ENCODE peak calls at places on chromosomes 13 and 19, in eight cellular contexts. Q, S, O, D, H, X, R and E are unnamed samples.

GRCh38 chr19:54096642-54097106 is 3.9 kb downstream of the OSCAR start:
- DNase-seq in H (peak), X (no peak), O (no peak), D (no peak), S (peak), R (no peak), Q (peak), E (peak)

GRCh38 chr13:92951273-92951820 is 275.3 kb upstream of the GPC6 start:
- DNase-seq in H (no peak), S (no peak), O (no peak), X (no peak), D (no peak), Q (no peak), R (no peak), E (no peak)

GRCh38 chr13:30510811-30511371 is 45.2 kb upstream of the HMGB1 start:
- DNase-seq in R (no peak), O (no peak), D (no peak), Q (peak), X (no peak), H (peak), S (no peak), E (no peak)

GRCh38 chr19:50926144-50926543 is 14.9 kb upstream of the KLK4 start:
- DNase-seq in S (no peak), O (no peak), X (no peak), Q (no peak), H (no peak), R (no peak), D (no peak), E (no peak)

GRCh38 chr13:50320297-50320862 is 305.1 kb downstream of the KCNRG start:
- DNase-seq in Q (peak), X (peak), H (peak), R (no peak), S (no peak), O (no peak), D (no peak), E (no peak)

GRCh38 chr13:112905990-112906641 is 62.9 kb upstream of the MCF2L start:
- DNase-seq in D (no peak), O (no peak), X (peak), S (no peak), R (no peak), H (no peak), Q (no peak), E (no peak)

GRCh38 chr13:39952244-39953233 is 297.1 kb downstream of the COG6 start:
- DNase-seq in Q (peak), H (peak), R (no peak), O (no peak), S (no peak), X (no peak), D (no peak), E (no peak)

GRCh38 chr19:39542198-39542597 is 2.2 kb upstream of the EID2 start:
- DNase-seq in X (no peak), S (no peak), H (no peak), D (no peak), Q (no peak), R (no peak), O (no peak), E (no peak)

GRCh38 chr13:50420720-50421456 is 405.6 kb downstream of the KCNRG start:
- DNase-seq in R (no peak), O (no peak), D (no peak), Q (no peak), X (no peak), S (no peak), H (no peak), E (no peak)

GRCh38 chr19:35437152-35437951 is 10.7 kb upstream of the FFAR2 start:
- DNase-seq in O (no peak), S (no peak), X (no peak), R (no peak), H (no peak), Q (no peak), D (no peak), E (no peak)

DNA sequence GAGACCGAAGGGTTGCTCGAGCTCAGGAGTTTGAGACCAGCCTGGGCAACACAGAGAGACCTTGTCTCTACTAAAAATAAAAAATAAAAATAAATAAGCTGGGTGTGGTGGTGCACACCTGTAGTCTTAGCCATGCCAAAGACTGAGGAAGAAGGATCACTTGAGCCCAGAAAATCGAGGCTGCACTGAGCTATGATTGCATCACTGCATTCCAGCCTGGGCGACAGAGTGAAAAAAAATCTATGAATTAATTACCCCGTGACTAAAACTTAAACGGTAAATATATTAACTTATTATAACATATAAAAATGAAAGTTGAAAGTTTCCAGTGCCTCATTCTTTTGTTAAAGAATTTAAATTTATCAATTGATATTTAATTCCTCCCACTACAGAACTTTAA is 273.7 kb downstream of the KLF12 start:
- DNase-seq in Q (no peak), R (no peak), X (no peak), H (no peak), O (no peak), S (no peak), D (no peak), E (no peak)
- TF ChIP-seq CTCF in Q (no peak), R (no peak), X (no peak), H (no peak), O (no peak), S (no peak), D (no peak), E (no peak)

GRCh38 chr13:99972190-99972731 is 694 bp upstream of the ZIC5 start:
- DNase-seq in S (no peak), Q (no peak), D (no peak), H (no peak), R (peak), O (no peak), X (no peak), E (no peak)
- TF ChIP-seq CTCF in S (no peak), Q (no peak), D (no peak), H (no peak), R (no peak), O (no peak), X (no peak), E (no peak)

GRCh38 chr13:28059214-28059613 is 41.2 kb downstream of the FLT3 start:
- DNase-seq in H (peak), O (no peak), R (peak), D (peak), X (peak), Q (peak), S (no peak), E (peak)
- TF ChIP-seq CTCF in H (peak), O (peak), R (peak), D (peak), X (peak), Q (peak), S (peak), E (peak)

DNA sequence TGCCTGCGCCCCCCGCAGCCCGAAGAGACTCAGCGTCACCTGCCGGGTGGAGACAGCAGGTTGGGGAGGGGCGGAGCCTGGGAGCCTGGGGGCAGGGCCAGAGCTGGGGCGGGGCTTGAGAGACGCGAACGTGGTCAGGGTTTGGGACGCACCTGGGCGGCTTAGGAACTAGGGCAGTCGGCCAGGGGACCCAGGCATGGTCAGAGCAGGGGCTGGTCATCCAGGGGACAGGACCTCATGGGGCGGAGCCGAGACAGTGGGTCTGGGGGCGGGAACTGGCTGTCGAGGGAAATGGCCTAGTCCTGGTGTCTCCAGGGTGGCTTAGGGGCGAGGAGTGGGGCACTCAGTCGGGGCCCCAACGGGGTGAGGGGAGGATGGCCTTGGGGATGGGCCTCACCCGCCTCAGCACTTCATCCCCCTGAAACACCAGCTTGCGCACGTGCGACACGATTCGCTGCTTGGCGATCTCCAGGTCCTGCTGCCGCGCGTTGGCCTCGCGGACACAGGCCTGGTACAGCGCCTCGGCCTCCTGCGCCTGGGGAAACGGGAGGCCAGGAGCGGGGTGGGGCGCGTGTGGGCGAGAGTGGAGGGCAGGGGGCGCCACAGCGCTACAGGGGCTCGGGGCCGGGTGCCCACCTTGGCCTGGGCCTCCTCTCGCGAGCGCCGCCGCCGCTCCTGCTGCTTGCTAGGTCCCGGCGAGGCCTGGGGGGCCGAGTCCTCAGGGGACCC is 5.8 kb downstream of the GMIP start:
- DNase-seq in S (no peak), R (no peak), D (no peak), O (no peak), H (no peak), Q (no peak), X (no peak), E (no peak)
- TF ChIP-seq CTCF in S (no peak), R (no peak), D (no peak), O (no peak), H (no peak), Q (no peak), X (no peak), E (no peak)

DNA sequence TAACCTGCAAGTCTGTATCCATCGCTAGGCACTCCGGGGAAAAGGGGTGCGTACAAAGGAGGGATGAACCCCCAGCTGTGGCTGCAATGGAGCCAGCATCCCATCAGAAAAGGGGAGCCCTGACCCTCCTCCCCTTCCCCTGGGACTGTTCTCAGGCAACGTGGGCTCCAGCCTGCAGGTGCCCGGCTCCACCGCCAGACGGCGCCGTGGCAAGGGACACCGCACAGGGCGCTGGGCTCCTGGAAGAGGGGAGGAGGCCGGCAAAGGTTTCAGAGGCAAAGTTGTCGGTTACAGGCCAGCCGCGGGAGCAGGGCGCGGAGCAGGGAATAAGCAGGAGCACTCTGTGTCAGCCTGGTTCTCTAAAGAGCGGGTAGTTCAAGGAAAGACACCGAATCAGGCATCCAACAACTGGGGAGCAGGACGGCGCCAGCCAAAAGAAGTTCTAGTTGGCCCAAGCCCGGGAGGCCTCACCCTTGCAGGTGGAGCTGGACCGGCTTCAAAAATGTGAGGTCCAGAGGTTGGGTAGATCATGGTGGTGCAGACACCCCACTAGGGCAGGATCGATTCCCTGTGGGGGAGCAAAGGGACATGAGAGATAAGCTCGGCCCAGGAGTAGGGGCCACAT is 53.0 kb upstream of the ATP12A start:
- DNase-seq in H (no peak), R (peak), X (peak), D (peak), S (no peak), Q (peak), O (no peak), E (no peak)
- TF ChIP-seq CTCF in H (peak), R (peak), X (peak), D (peak), S (peak), Q (peak), O (peak), E (no peak)

DNA sequence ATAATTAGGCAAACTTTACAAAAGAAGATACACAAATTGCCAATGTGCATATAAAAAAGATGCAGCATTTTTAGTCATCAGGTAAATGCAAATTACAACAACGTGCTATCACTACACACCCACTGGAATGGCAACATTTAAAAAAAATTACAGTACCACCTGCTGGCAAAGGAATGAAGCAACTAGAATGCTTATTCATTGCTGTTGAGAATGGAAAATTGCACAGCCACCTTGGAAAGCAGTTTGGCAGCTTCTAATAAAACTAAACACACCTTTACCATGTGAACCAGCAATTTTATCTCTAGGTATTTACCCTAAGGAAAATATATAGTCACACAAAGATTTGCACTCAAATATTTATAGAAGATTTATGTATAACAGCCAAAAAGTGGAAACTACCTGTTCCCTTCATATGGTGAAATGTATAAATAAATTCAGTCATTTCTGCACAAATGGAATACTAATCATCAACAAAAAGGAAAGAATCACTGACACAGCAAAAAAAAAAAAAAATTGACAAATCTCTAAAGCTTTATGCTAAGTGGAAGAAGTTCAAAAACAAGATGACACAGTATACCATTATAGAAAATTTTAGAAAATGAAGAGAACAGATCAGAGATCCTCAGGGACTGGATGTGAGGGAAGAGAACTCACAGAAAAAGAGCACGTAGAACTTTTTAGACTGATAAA is 30.3 kb downstream of the OXGR1 start:
- DNase-seq in R (no peak), Q (no peak), O (no peak), H (peak), D (no peak), X (no peak), S (no peak), E (no peak)
- TF ChIP-seq CTCF in R (no peak), Q (no peak), O (no peak), H (no peak), D (no peak), X (no peak), S (no peak), E (no peak)